ENCODE peak calls at places on chromosomes 11 and 22, in five cellular contexts. F, Z, L, Y and G are unnamed samples.

GRCh38 chr11:104944080-104944479 is 24.3 kb downstream of the CASP4 start:
- DNase-seq in Y (no peak), L (no peak), Z (no peak), F (no peak), G (no peak)

GRCh38 chr11:6637871-6638270 is 17.7 kb downstream of the DCHS1 start:
- DNase-seq in Y (no peak), F (no peak), L (no peak), Z (no peak), G (no peak)

GRCh38 chr22:36573815-36574350 is 44.9 kb upstream of the EIF3D start:
- DNase-seq in F (no peak), L (no peak), Y (no peak), Z (no peak), G (no peak)

GRCh38 chr22:36323182-36323854 is 64.4 kb downstream of the MYH9 start:
- DNase-seq in F (peak; percentile 73), Y (peak; percentile 80), L (no peak), Z (no peak), G (peak; percentile 90)

GRCh38 chr22:29784451-29785361 is 17.5 kb downstream of the UQCR10 start:
- DNase-seq in L (no peak), F (peak; percentile 38), Z (no peak), Y (no peak), G (peak; percentile 66)

GRCh38 chr11:14065153-14065552 is 102.6 kb downstream of the SPON1 start:
- DNase-seq in L (no peak), Z (no peak), F (no peak), Y (peak; percentile 12), G (no peak)

GRCh38 chr11:97614571-97614970 is 1224.8 kb downstream of the JRKL start:
- DNase-seq in L (no peak), Y (no peak), Z (no peak), F (no peak), G (no peak)

GRCh38 chr11:34288482-34288881 is 69.3 kb downstream of the ABTB2 start:
- DNase-seq in F (no peak), L (no peak), Z (no peak), Y (no peak), G (no peak)

GRCh38 chr22:36344106-36344827 is 43.5 kb downstream of the MYH9 start:
- DNase-seq in Y (no peak), Z (no peak), L (no peak), F (no peak), G (no peak)

GRCh38 chr11:75429902-75430691 is 2.9 kb downstream of the KLHL35 start:
- DNase-seq in L (peak; percentile 19), F (peak; percentile 60), Z (no peak), Y (peak; percentile 84), G (peak; percentile 86)

GRCh38 chr22:44279059-44279340 is 33.8 kb downstream of the SHISAL1 start:
- DNase-seq in Z (no peak), F (no peak), Y (no peak), L (no peak), G (no peak)

GRCh38 chr22:48369789-48370507 is 1457.7 kb downstream of the BRD1 start:
- DNase-seq in Y (no peak), L (no peak), Z (no peak), F (no peak), G (no peak)

GRCh38 chr11:62402226-62402625 is 16.6 kb upstream of the SCGB1A1 start:
- DNase-seq in Y (no peak), F (peak; percentile 63), Z (no peak), L (no peak), G (peak; percentile 89)

GRCh38 chr11:35322321-35322979 is 96.9 kb downstream of the SLC1A2 start:
- DNase-seq in F (no peak), Z (no peak), L (no peak), Y (no peak), G (no peak)

DNA sequence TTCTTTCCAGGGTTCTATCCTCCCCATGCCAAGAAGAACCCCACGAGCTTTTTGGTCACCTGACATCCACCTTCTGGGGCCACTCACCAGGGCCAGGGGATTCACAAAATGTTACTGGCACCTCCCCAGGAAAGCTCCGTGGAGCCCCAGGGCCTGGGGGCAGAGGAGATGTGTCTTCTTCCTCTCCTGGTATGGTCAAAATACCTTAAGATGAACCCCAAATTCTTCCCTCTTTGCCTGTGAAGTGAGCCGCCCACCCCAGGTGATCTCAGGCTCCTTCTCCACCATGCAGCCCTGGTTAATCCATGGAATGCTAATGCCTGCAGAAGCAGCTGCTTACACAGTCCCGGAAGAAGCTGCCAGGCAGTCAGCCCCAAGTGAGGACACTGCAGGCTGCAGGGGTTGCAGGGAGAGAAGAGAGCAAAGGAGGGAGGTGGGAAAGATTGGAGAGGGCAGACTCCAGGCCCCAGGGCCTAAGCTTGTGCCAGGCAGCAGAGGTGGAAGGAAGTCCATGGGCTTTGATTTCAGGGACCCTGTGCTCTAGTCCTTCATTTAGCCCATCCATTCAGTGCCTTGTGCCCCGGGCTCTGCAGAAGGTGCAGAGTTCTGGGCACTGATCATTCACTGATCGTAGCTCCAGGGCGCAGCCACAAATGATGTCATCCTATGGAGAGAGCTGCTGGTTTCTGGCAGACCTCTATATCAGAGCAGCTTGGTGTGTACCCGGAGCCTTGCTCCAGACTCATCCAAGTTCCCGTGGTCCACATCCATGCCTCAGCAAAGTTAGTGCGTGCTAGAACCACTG is 127.9 kb upstream of the NECTIN1 start:
- DNase-seq in F (no peak), L (no peak), Z (no peak), Y (no peak), G (no peak)
- H3K4me3 ChIP-seq in F (no peak overlapping the region), L (no peak overlapping the region), Z (no peak overlapping the region), Y (no peak overlapping the region), G (no peak overlapping the region)

DNA sequence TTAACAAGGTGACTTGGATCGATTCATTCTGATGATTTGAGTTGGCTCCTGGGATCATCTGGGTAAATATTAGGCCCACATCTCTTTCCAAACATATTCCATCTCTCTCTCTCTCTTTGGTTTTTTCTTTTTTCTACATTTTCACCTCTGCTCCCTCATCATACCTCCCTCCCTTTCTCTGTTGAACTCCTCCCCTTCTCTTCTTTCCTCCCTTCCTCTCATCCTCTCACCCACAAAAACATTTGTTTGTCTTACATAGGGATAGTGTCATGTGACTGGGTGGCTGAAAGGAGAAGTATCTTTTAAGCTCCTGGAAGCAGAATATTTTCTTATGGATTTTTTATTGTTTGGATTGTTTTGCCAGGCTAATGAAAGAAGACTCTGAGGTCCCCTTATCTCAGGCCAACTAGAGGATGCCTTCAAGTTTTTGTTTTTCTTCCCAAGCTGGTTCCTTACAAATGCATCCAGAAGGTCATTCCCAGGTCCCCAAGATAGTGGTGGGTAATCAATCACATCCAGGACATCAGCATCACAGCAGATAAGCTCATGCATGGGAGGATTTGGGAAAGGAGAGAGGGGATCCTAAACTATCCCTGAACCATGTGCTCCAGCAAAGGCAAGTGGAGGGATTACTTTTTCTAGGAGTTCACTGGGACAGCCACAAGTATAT is 20.8 kb downstream of the FZD4 start:
- DNase-seq in Z (no peak), F (no peak), Y (no peak), L (no peak), G (no peak)
- H3K4me3 ChIP-seq in Z (no peak overlapping the region), F (no peak overlapping the region), Y (no peak overlapping the region), L (no peak overlapping the region), G (no peak overlapping the region)

GRCh38 chr22:49853981-49854791 is 542 bp downstream of the ZBED4 start:
- DNase-seq in F (no peak), L (no peak), Z (no peak), Y (peak; percentile 36), G (peak; percentile 79)

GRCh38 chr22:49850959-49851815 is 2.5 kb upstream of the ZBED4 start:
- DNase-seq in F (no peak), Y (no peak), L (no peak), Z (no peak), G (no peak)

GRCh38 chr22:49850021-49850911 is 3.4 kb upstream of the ZBED4 start:
- DNase-seq in Y (no peak), L (no peak), Z (no peak), F (no peak), G (peak; percentile 70)

GRCh38 chr22:49855491-49855911 is 1.9 kb downstream of the ZBED4 start:
- DNase-seq in Y (no peak), F (no peak), L (no peak), Z (no peak), G (no peak)

DNA sequence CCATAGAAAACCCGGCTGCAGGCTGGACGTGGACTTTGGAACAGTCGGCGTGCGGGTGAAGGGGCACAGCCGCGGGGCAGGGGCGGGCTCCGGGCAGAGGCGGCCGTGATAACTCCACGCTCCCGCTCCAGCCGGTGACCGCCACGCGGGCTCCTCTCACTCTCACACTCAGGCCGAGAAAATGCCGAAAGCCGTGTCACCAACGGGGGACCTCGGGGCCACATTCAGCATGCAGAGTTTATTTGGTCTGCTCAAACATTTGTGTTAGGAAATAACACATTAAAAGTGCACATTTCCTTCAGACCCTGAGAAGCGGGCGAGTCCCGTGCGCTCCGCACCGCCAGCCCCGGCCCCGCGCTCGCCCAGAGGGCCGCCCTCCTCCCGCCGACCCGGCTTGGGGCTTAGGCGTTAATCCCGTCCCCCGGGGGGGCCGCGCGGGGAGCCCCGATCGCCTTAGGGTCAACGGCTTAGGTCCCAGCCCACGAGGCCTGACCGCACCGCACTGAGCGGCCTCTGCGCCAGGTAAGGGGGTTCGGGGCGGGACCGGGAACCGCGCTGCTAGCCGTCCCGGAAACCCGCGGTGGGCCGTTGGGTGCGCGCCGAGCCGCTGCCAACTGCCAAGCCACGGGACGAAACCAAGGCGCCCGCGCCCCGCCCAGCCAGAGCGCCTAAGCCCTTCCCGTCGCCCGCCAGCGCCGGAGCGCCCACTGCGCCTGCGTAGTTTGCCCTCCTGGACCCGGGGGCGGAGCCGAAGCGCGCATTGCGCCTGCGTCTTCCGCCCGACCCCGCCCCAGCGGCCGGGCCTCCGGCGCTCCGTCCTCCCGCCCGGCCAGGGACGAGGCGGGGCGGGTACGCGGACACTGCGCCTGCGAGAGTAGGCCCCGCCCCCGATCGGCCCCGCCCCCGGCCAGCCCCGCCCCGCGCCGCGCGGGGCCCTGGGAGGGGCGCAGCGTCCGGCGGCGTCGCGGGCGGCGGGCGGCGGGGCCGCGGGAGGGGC is at the start of gene ZBED4:
- DNase-seq in Y (peak; percentile 98), L (peak; percentile 90), F (peak; percentile 97), Z (peak; percentile 85), G (peak; percentile 99)
- H3K4me3 ChIP-seq in Y (peak within 1 kb of the TSS; percentile 84), L (peak within 1 kb of the TSS; percentile 67), F (peak within 1 kb of the TSS; percentile 94), Z (peak within 1 kb of the TSS; percentile 86), G (peak within 1 kb of the TSS; percentile 76)

GRCh38 chr11:73360743-73361369 is 15.3 kb upstream of the RELT start:
- DNase-seq in F (no peak), Y (no peak), Z (no peak), L (no peak), G (no peak)

GRCh38 chr11:73359341-73359740 is 16.9 kb upstream of the RELT start:
- DNase-seq in F (peak; percentile 65), Y (no peak), Z (no peak), L (no peak), G (no peak)

GRCh38 chr11:73358071-73358470 is 18.1 kb upstream of the RELT start:
- DNase-seq in Z (no peak), F (no peak), Y (no peak), L (no peak), G (no peak)

GRCh38 chr11:73359930-73360742 is 16.1 kb upstream of the RELT start:
- DNase-seq in F (no peak), Z (no peak), L (peak; percentile 23), Y (peak; percentile 73), G (no peak)

DNA sequence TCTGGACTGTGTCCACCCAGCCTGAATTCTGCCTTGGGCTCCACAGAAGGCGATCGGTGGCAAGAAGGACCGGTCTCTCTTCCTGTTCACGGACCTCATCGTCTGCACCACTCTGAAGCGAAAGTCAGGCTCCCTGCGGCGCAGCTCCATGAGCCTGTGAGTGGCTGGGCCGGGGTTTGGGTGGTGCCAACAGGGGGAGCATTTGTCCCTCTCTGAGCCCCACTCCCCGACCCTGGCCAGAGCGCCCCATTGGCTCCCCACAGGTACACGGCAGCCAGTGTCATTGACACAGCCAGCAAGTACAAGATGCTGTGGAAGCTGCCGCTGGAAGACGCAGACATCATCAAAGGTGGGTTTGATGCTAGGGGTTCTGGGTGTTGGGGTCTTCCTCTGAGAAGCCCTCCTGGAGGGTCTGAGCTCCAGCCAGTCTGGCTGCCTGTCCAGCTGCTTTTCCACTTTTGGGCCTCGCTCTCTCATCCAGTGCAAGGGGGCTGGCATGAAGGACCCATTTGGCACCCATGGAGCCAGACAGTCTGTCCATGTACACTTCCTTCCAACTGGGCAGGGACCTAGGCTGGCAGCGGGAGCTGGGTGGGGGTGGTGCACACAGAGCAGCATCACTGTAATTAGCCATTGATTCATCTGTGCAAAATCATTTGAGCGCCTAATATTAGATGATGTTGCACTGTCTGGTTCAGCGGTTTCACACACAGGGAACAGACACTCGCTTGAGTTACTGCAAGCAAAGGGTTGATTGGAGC is 19.0 kb upstream of the RELT start:
- DNase-seq in Y (no peak), Z (no peak), L (no peak), F (no peak), G (no peak)
- H3K4me3 ChIP-seq in Y (no peak overlapping the region), Z (no peak overlapping the region), L (no peak overlapping the region), F (no peak overlapping the region), G (no peak overlapping the region)